ENCODE peak calls at places on chromosomes 5 and 9, in four cellular contexts. X is GM23338; V is CD8-positive, alpha-beta memory T cell; E is stomach. F is an unnamed sample. For H3K4me1, the result is how much of the 10 kb centered on the place peaks cover.

GRCh38 chr5:125372694-125373621 is 626.5 kb upstream of the ZNF608 start:
- DNase-seq in X (peak), E (no peak), V (no peak), F (no peak)

GRCh38 chr9:126885089-126885753 is 24.8 kb downstream of the ZBTB34 start:
- DNase-seq in V (no peak), E (no peak), X (peak), F (no peak)

GRCh38 chr9:16278420-16278999 is 592.0 kb downstream of the BNC2 start:
- DNase-seq in X (no peak), V (no peak), E (no peak), F (no peak)

GRCh38 chr5:78920604-78921003 is 64.5 kb downstream of the ARSB start:
- DNase-seq in E (no peak), V (no peak), X (peak), F (no peak)

GRCh38 chr9:134413890-134414731 is 87.9 kb downstream of the RXRA start:
- DNase-seq in E (peak), V (no peak), X (no peak), F (no peak)

GRCh38 chr9:88574993-88575392 is 40.0 kb downstream of the NXNL2 start:
- DNase-seq in E (no peak), X (no peak), V (no peak), F (no peak)

GRCh38 chr9:130313103-130313858 is 47.7 kb downstream of the HMCN2 start:
- DNase-seq in V (no peak), X (no peak), E (no peak), F (no peak)

GRCh38 chr9:114174876-114175771 is 19.8 kb downstream of the COL27A1 start:
- DNase-seq in V (no peak), X (no peak), E (no peak), F (no peak)

GRCh38 chr5:151406322-151406947 is 41.0 kb upstream of the SLC36A1 start:
- DNase-seq in V (no peak), X (peak), E (no peak), F (no peak)

GRCh38 chr9:16768816-16769215 is 101.7 kb downstream of the BNC2 start:
- DNase-seq in E (no peak), X (peak), V (no peak), F (no peak)

GRCh38 chr5:164296603-164297080 is 791.2 kb downstream of the MAT2B start:
- DNase-seq in E (no peak), V (no peak), X (peak), F (no peak)

GRCh38 chr5:146399446-146399845 is 47.7 kb upstream of the TCERG1 start:
- DNase-seq in E (no peak), X (no peak), V (no peak), F (no peak)

GRCh38 chr9:19551124-19551929 is 142.5 kb downstream of the ACER2 start:
- DNase-seq in E (no peak), X (peak), V (no peak), F (no peak)

GRCh38 chr5:33371660-33372059 is 69.1 kb upstream of the TARS1 start:
- DNase-seq in X (no peak), E (no peak), V (no peak), F (no peak)

GRCh38 chr9:132994410-132995120 is 16.1 kb downstream of the GFI1B start:
- DNase-seq in E (peak), V (no peak), X (peak), F (no peak)

GRCh38 chr5:160211352-160211751 is 18.0 kb upstream of the FABP6 start:
- DNase-seq in X (no peak), V (no peak), E (no peak), F (no peak)

GRCh38 chr9:126301985-126302603 is 24.5 kb upstream of the MVB12B start:
- DNase-seq in V (peak), E (peak), X (peak), F (peak)

GRCh38 chr5:61943718-61944117 is 362.3 kb upstream of the KIF2A start:
- DNase-seq in E (no peak), X (no peak), V (no peak), F (no peak)

GRCh38 chr5:163564321-163564924 is 59.0 kb downstream of the MAT2B start:
- DNase-seq in E (peak), V (peak), X (peak), F (no peak)

GRCh38 chr9:81564632-81565031 is 124.7 kb downstream of the TLE1 start:
- DNase-seq in V (no peak), X (no peak), E (no peak), F (no peak)

GRCh38 chr9:95877984-95878383 is 2.5 kb downstream of the ERCC6L2 start:
- DNase-seq in V (no peak), E (no peak), X (no peak), F (no peak)

GRCh38 chr5:172048539-172049101 is 42.2 kb upstream of the FBXW11 start:
- DNase-seq in V (no peak), E (no peak), X (no peak), F (no peak)

GRCh38 chr5:172049226-172049796 is 42.9 kb upstream of the FBXW11 start:
- DNase-seq in X (peak), V (no peak), E (no peak), F (no peak)

GRCh38 chr5:172050070-172050469 is 43.6 kb upstream of the FBXW11 start:
- DNase-seq in E (no peak), X (no peak), V (no peak), F (no peak)

GRCh38 chr5:172046613-172047012 is 40.2 kb upstream of the FBXW11 start:
- DNase-seq in E (no peak), V (no peak), X (no peak), F (no peak)

GRCh38 chr5:172048170-172048422 is 41.7 kb upstream of the FBXW11 start:
- DNase-seq in E (no peak), X (no peak), V (no peak), F (no peak)
- H3K4me1 ChIP-seq in E (under half), X (under half), V (under half), F (under half)

GRCh38 chr5:56320686-56321085 is 87.6 kb upstream of the ANKRD55 start:
- DNase-seq in V (no peak), E (no peak), X (no peak), F (no peak)

GRCh38 chr5:56316302-56316994 is 83.3 kb upstream of the ANKRD55 start:
- DNase-seq in V (no peak), X (no peak), E (no peak), F (no peak)

GRCh38 chr5:56319281-56320242 is 86.4 kb upstream of the ANKRD55 start:
- DNase-seq in V (no peak), E (no peak), X (no peak), F (no peak)

GRCh38 chr5:56321236-56321881 is 88.2 kb upstream of the ANKRD55 start:
- DNase-seq in X (no peak), E (no peak), V (no peak), F (no peak)

GRCh38 chr5:56317923-56318561 is 84.9 kb upstream of the ANKRD55 start:
- DNase-seq in V (no peak), E (no peak), X (no peak), F (no peak)
- H3K27ac ChIP-seq in V (no peak), E (no peak), X (no peak), F (no peak)

DNA sequence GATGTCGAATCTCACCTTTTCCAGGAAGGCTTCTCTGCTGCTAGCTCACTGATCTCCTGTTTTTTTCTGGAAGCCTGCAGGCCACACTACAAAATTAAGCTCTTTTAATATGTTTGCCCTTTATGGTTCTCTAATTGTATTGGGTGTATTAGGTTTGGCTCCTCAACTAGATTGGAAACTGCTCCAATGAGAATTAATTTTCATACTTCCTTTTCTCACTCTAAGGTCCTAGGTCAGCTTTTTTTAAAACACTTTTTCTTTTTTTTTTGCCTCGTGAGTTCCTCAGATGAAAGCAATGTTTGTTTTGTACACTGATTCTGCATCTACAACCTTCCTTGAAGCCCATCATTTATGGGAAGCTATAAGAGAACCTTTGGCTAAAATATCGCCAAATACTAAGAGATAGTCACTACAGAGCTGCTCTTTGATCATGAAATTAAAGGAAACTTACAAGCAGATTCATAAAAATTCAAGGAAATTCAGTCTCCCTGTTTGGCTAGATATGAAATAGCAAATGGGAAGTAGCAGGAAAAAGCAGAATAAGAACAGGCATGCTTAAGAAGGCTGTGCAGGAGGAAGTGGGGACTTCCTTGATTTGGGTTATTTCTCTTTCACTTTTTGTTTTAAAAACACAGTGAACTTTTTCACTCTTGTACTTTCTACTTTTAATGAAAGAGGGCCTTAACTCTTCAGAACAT is 55.2 kb upstream of the FYB1 start:
- DNase-seq in X (no peak), E (no peak), V (peak), F (peak)
- H3K4me3 ChIP-seq in X (no peak), E (no peak), V (peak), F (peak)

DNA sequence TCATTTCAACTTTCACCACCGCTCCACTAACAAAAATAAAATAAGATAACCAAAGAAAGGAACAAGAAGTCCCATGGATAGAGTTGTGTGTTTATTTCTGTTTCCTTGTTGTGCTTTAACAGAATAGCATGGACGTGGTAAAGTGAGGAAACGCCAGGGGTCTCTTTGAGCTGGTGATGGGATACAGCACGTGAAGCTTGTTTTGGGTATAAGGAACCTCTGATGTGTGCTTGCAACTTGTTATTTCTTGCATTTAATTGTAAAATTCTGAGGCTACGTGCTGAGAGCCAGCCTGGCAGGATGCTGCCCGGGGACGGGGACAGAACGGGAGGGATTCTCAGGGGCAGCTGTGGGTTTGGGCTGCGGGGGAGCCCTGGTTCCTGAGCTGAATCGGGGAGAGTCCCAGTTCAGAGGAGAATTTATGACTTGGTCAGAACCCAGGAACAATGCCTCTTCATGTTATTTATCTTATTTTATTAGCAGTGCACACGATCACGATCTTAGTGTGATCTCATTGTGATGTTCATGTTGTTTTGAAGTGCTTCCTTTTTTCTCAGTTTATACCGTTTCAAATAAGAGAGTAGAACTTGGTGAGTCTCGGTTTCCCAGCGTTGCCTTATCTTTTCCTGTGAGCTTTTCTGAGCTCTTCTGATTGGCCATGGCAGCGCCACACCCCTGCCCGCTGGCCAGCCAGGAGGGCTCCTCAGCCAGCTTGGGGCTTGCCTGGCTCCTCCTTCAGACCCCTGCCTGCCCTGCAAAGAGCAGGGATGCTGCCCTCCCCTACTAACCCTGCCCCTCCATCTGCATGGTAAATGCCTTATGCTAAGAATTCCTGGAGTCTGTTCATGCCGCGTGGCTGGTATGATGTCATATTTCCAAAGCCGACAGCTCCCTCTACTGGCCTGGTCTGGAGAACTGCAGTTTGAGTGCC is 63.6 kb downstream of the ANKRD33B start:
- DNase-seq in X (peak), V (peak), E (peak), F (peak)
- H3K4me1 ChIP-seq in X (under half), V (under half), E (under half), F (under half)

GRCh38 chr5:67623078-67623477 is 426.5 kb upstream of the CD180 start:
- DNase-seq in X (no peak), E (no peak), V (no peak), F (no peak)

GRCh38 chr5:67620386-67621039 is 423.9 kb upstream of the CD180 start:
- DNase-seq in X (peak), E (no peak), V (no peak), F (no peak)

GRCh38 chr5:67619636-67620035 is 423.0 kb upstream of the CD180 start:
- DNase-seq in E (no peak), V (no peak), X (no peak), F (no peak)

GRCh38 chr5:67619235-67619634 is 422.6 kb upstream of the CD180 start:
- DNase-seq in X (no peak), E (no peak), V (no peak), F (no peak)

GRCh38 chr5:67621040-67621397 is 424.4 kb upstream of the CD180 start:
- DNase-seq in X (no peak), V (no peak), E (no peak), F (no peak)
- H3K27ac ChIP-seq in X (no peak), V (no peak), E (no peak), F (no peak)

F was measured in naive thymus-derived CD4-positive, alpha-beta T cell.